ENCODE peak calls at places on chromosome 19, in eight cellular contexts. A is esophagus muscularis mucosa, S is suprapubic skin, E is stomach, B is ovary, R is K562, G is transverse colon, D is A549. U is an unnamed sample.

GRCh38 chr19:51552996-51553725 is 17.9 kb upstream of the ZNF175 start:
- DNase-seq in A (no peak), S (no peak), E (peak; percentile 45), B (peak; percentile 63), R (peak; percentile 96), G (peak; percentile 43), D (peak; percentile 29), U (no peak)

GRCh38 chr19:40594251-40594650 is 6.9 kb upstream of the LTBP4 start:
- DNase-seq in A (no peak), S (no peak), E (no peak), B (no peak), R (no peak), G (no peak), D (no peak), U (no peak)

GRCh38 chr19:18597809-18598660 is 8.6 kb downstream of the CRLF1 start:
- DNase-seq in A (no peak), S (no peak), E (no peak), B (no peak), R (no peak), G (no peak), D (no peak), U (no peak)

GRCh38 chr19:48330012-48330681 is 4.8 kb downstream of the EMP3 start:
- DNase-seq in A (no peak), S (no peak), E (peak; percentile 86), B (peak; percentile 80), R (no peak), G (peak; percentile 89), D (no peak), U (peak; percentile 89)

GRCh38 chr19:11251217-11251616 is 11.1 kb downstream of the DOCK6 start:
- DNase-seq in A (no peak), S (no peak), E (no peak), B (no peak), R (no peak), G (no peak), D (no peak), U (no peak)

GRCh38 chr19:3593156-3593555 is 7.9 kb downstream of the GIPC3 start:
- DNase-seq in A (no peak), S (no peak), E (no peak), B (no peak), R (no peak), G (no peak), D (no peak), U (no peak)

GRCh38 chr19:2659856-2660432 is 42.5 kb downstream of the GNG7 start:
- DNase-seq in A (no peak), S (no peak), E (no peak), B (no peak), R (no peak), G (no peak), D (no peak), U (no peak)

GRCh38 chr19:18385675-18386542 is at the start of gene GDF15:
- DNase-seq in A (peak; percentile 94), S (peak; percentile 87), E (peak; percentile 96), B (peak; percentile 49), R (peak; percentile 98), G (peak; percentile 96), D (peak; percentile 94), U (peak; percentile 86)

GRCh38 chr19:8392017-8392591 is 1.9 kb downstream of the RAB11B start:
- DNase-seq in A (no peak), S (no peak), E (peak; percentile 81), B (peak; percentile 51), R (no peak), G (no peak), D (no peak), U (peak; percentile 83)

GRCh38 chr19:558770-559439 is 13.5 kb upstream of the BSG start:
- DNase-seq in A (no peak), S (no peak), E (peak; percentile 40), B (peak; percentile 84), R (no peak), G (peak; percentile 47), D (no peak), U (no peak)

GRCh38 chr19:411723-412355 is 2.9 kb upstream of the C2CD4C start:
- DNase-seq in A (no peak), S (peak; percentile 69), E (no peak), B (no peak), R (no peak), G (no peak), D (no peak), U (no peak)

GRCh38 chr19:18020212-18021067 is 12.5 kb downstream of the ARRDC2 start:
- DNase-seq in A (peak; percentile 94), S (peak; percentile 95), E (peak; percentile 95), B (peak; percentile 59), R (no peak), G (peak; percentile 75), D (no peak), U (peak; percentile 95)

GRCh38 chr19:17424743-17425365 is 5.0 kb downstream of the MVB12A start:
- DNase-seq in A (no peak), S (no peak), E (no peak), B (peak; percentile 65), R (peak; percentile 90), G (no peak), D (peak; percentile 34), U (no peak)

GRCh38 chr19:28258794-28259193 is 954.2 kb downstream of the UQCRFS1 start:
- DNase-seq in A (no peak), S (no peak), E (no peak), B (no peak), R (no peak), G (no peak), D (no peak), U (no peak)

GRCh38 chr19:18440421-18440877 is 2.5 kb upstream of the ISYNA1 start:
- DNase-seq in A (no peak), S (no peak), E (no peak), B (no peak), R (peak; percentile 67), G (no peak), D (peak; percentile 72), U (no peak)

GRCh38 chr19:5943623-5944022 is 29.6 kb downstream of the CAPS start:
- DNase-seq in A (no peak), S (no peak), E (no peak), B (no peak), R (no peak), G (no peak), D (no peak), U (no peak)

GRCh38 chr19:10922638-10923014 is 5.8 kb downstream of the YIPF2 start:
- DNase-seq in A (no peak), S (no peak), E (no peak), B (no peak), R (no peak), G (no peak), D (no peak), U (no peak)

GRCh38 chr19:41928754-41929535 is 696 bp upstream of the ERFL start:
- DNase-seq in A (no peak), S (no peak), E (no peak), B (no peak), R (peak; percentile 65), G (peak; percentile 55), D (peak; percentile 53), U (no peak)

GRCh38 chr19:32653626-32653968 is 21.4 kb downstream of the ANKRD27 start:
- DNase-seq in A (no peak), S (no peak), E (no peak), B (no peak), R (no peak), G (no peak), D (no peak), U (no peak)

GRCh38 chr19:55640043-55640576 is 692 bp upstream of the ZNF580 start:
- DNase-seq in A (no peak), S (no peak), E (peak; percentile 71), B (peak; percentile 78), R (peak; percentile 81), G (peak; percentile 73), D (peak; percentile 49), U (peak; percentile 83)

GRCh38 chr19:39647918-39648317 is 7.8 kb upstream of the LGALS16 start:
- DNase-seq in A (no peak), S (no peak), E (no peak), B (no peak), R (no peak), G (no peak), D (no peak), U (no peak)

GRCh38 chr19:35843676-35844481 is 8.4 kb downstream of the NPHS1 start:
- DNase-seq in A (no peak), S (no peak), E (peak; percentile 56), B (no peak), R (peak; percentile 81), G (peak; percentile 33), D (peak; percentile 88), U (no peak)
- TF ChIP-seq EP300 in A (no peak), S (no peak), E (no peak), B (no peak), R (no peak), G (no peak), D (no peak), U (no peak)

GRCh38 chr19:38046254-38047047 is 139.4 kb downstream of the SIPA1L3 start:
- DNase-seq in A (no peak), S (no peak), E (peak; percentile 35), B (no peak), R (no peak), G (peak; percentile 68), D (no peak), U (no peak)
- TF ChIP-seq POLR2A in A (no peak), S (no peak), E (no peak), B (no peak), R (no peak), G (no peak), D (no peak), U (no peak)

GRCh38 chr19:57068326-57068725 is 51.5 kb upstream of the USP29 start:
- DNase-seq in A (no peak), S (no peak), E (no peak), B (no peak), R (no peak), G (no peak), D (no peak), U (no peak)
- H3K4me1 ChIP-seq in A (no peaks in the 10 kb centered on the region), S (no peaks in the 10 kb centered on the region), E (no peaks in the 10 kb centered on the region), B (peaks cover 4% of the 10 kb centered on the region), R (no peaks in the 10 kb centered on the region), G (no peaks in the 10 kb centered on the region), D (no peaks in the 10 kb centered on the region), U (no peaks in the 10 kb centered on the region)

DNA sequence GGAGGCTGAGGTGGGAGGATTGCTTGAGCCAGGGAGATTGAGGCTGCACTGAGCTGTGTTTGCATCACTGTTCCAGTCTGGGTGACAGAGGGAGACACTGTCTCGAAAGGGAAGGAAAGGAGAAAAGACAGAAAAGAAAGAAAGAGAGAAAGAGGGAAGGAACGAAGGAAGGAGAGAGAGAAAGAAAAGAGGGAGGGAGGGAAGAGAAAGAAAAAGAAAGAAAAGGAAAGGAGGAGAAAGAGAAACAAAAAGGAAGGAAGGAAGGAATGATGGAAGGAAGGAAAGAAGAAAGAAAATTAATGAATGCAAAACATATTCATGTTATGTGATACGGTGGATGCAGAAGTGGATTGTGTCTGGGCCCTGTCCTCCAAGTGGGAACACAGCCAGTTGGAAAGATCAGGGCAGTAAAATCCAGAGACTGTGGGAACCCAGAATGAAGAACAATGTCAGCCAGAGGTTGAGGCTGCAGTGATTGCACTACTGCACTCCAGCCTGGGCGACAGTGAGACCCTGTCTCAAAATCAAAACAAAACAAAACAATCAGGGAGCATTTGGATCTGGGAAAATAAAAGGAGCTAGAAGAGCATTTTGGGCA is 6.2 kb downstream of the PHLDB3 start:
- DNase-seq in A (no peak), S (no peak), E (no peak), B (no peak), R (no peak), G (no peak), D (no peak), U (no peak)
- TF ChIP-seq EP300 in A (no peak), S (no peak), E (no peak), B (no peak), R (no peak), G (no peak), D (no peak), U (no peak)

GRCh38 chr19:50358483-50359431 is 6.7 kb downstream of the NAPSA start:
- DNase-seq in A (no peak), S (no peak), E (peak; percentile 58), B (peak; percentile 83), R (peak; percentile 92), G (peak; percentile 64), D (no peak), U (peak; percentile 77)
- TF ChIP-seq POLR2A in A (no peak), S (peak; percentile 31), E (no peak), B (peak; percentile 47), R (peak; percentile 95), G (peak; percentile 45), D (no peak), U (peak; percentile 18)

U was measured in sigmoid colon.